ENCODE peak calls at places on chromosome 21, in five cellular contexts. X, N, M, U and J are unnamed samples.

GRCh38 chr21:20272791-20273362 is 725.3 kb upstream of the NCAM2 start:
- DNase-seq in X (no peak), N (peak), M (no peak), U (peak), J (no peak)

GRCh38 chr21:15247613-15248012 is 182.8 kb upstream of the NRIP1 start:
- DNase-seq in X (no peak), N (no peak), M (no peak), U (no peak), J (no peak)

GRCh38 chr21:34797202-34797527 is 128.4 kb downstream of the CLIC6 start:
- DNase-seq in X (no peak), N (no peak), M (no peak), U (no peak), J (no peak)

GRCh38 chr21:25625036-25625435 is 14.0 kb upstream of the JAM2 start:
- DNase-seq in X (no peak), N (no peak), M (no peak), U (no peak), J (no peak)

GRCh38 chr21:16580661-16581060 is 850.9 kb downstream of the USP25 start:
- DNase-seq in X (no peak), N (no peak), M (no peak), U (no peak), J (no peak)

GRCh38 chr21:46065215-46065992 is 32.5 kb upstream of the COL6A2 start:
- DNase-seq in X (no peak), N (peak), M (peak), U (no peak), J (no peak)

GRCh38 chr21:29508311-29508710 is 209.6 kb downstream of the BACH1 start:
- DNase-seq in X (no peak), N (no peak), M (no peak), U (no peak), J (no peak)

GRCh38 chr21:17451364-17451869 is 61.4 kb upstream of the CXADR start:
- DNase-seq in X (no peak), N (no peak), M (peak), U (peak), J (no peak)

GRCh38 chr21:31410763-31411278 is 66.8 kb upstream of the TIAM1 start:
- DNase-seq in X (no peak), N (no peak), M (no peak), U (no peak), J (no peak)

GRCh38 chr21:14675774-14676530 is 129.8 kb upstream of the SAMSN1 start:
- DNase-seq in X (no peak), N (no peak), M (no peak), U (no peak), J (peak)

GRCh38 chr21:42848932-42849758 is 30.2 kb downstream of the WDR4 start:
- DNase-seq in X (no peak), N (no peak), M (no peak), U (no peak), J (no peak)

GRCh38 chr21:15695241-15695640 is 34.5 kb upstream of the USP25 start:
- DNase-seq in X (no peak), N (no peak), M (peak), U (no peak), J (no peak)

GRCh38 chr21:15010645-15011044 is 54.2 kb downstream of the NRIP1 start:
- DNase-seq in X (no peak), N (no peak), M (no peak), U (no peak), J (no peak)

GRCh38 chr21:36658926-36659325 is 40.0 kb upstream of the SIM2 start:
- DNase-seq in X (no peak), N (no peak), M (no peak), U (no peak), J (no peak)

GRCh38 chr21:31725202-31725840 is 6.6 kb downstream of the SCAF4 start:
- DNase-seq in X (no peak), N (no peak), M (no peak), U (no peak), J (no peak)

GRCh38 chr21:30680586-30680985 is 37.9 kb downstream of the KRTAP20-3 start:
- DNase-seq in X (no peak), N (no peak), M (no peak), U (no peak), J (no peak)

GRCh38 chr21:46245213-46245915 is 16.8 kb upstream of the LSS start:
- DNase-seq in X (no peak), N (no peak), M (no peak), U (no peak), J (no peak)

GRCh38 chr21:31363720-31364119 is 19.7 kb upstream of the TIAM1 start:
- DNase-seq in X (no peak), N (no peak), M (no peak), U (no peak), J (no peak)

GRCh38 chr21:15224346-15225086 is 159.7 kb upstream of the NRIP1 start:
- DNase-seq in X (peak), N (no peak), M (peak), U (peak), J (peak)

GRCh38 chr21:36381841-36382589 is 3.2 kb upstream of the CHAF1B start:
- DNase-seq in X (no peak), N (no peak), M (no peak), U (peak), J (no peak)

GRCh38 chr21:27812279-27812678 is 845.4 kb upstream of the ADAMTS5 start:
- DNase-seq in X (no peak), N (no peak), M (no peak), U (no peak), J (no peak)

GRCh38 chr21:28938726-28939125 is 54.0 kb downstream of the LTN1 start:
- DNase-seq in X (no peak), N (no peak), M (no peak), U (no peak), J (no peak)

GRCh38 chr21:16216595-16216994 is 486.8 kb downstream of the USP25 start:
- DNase-seq in X (no peak), N (no peak), M (no peak), U (no peak), J (no peak)

GRCh38 chr21:44911384-44912157 is 9.1 kb downstream of the ITGB2 start:
- DNase-seq in X (no peak), N (no peak), M (no peak), U (no peak), J (peak)
- TF ChIP-seq CTCF in X (no peak), N (peak), M (peak), U (peak), J (peak)

GRCh38 chr21:33230518-33231324 is 983 bp downstream of the IFNAR2 start:
- DNase-seq in X (no peak), N (peak), M (peak), U (peak), J (peak)
- TF ChIP-seq CTCF in X (peak), N (peak), M (peak), U (peak), J (peak)

GRCh38 chr21:38699048-38699447 is 106.7 kb upstream of the ETS2 start:
- DNase-seq in X (no peak), N (peak), M (no peak), U (no peak), J (no peak)

GRCh38 chr21:38691626-38692025 is 114.1 kb upstream of the ETS2 start:
- DNase-seq in X (no peak), N (no peak), M (no peak), U (no peak), J (no peak)

GRCh38 chr21:38702196-38702595 is 103.5 kb upstream of the ETS2 start:
- DNase-seq in X (no peak), N (no peak), M (no peak), U (no peak), J (no peak)

DNA sequence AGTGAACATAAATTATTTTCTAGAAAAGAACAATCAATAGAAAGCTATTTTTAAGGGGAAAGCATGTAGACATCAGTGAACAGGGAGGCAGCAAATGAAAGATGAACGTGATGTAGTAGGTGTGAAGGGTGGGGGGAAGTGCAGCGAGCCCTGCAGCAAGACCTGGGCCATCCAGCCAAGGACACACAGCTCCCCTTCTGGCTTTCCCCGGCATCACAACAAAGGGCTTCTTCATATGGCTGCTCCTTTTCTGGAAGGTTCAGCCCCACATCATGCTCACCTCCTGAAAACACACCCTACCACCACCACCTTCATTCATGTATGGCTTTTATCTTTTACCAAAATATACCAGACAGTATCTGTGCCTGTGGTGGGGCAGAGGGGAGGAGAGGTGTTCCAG is 109.1 kb upstream of the ETS2 start:
- DNase-seq in X (no peak), N (peak), M (no peak), U (no peak), J (no peak)
- TF ChIP-seq CTCF in X (no peak), N (peak), M (no peak), U (no peak), J (no peak)

GRCh38 chr21:41589131-41589530 is 81.2 kb upstream of the TMPRSS2 start:
- DNase-seq in X (no peak), N (no peak), M (no peak), U (no peak), J (no peak)
- TF ChIP-seq CTCF in X (no peak), N (peak), M (no peak), U (no peak), J (no peak)

GRCh38 chr21:44337941-44338895 is 972 bp downstream of the CFAP410 start:
- DNase-seq in X (peak), N (peak), M (peak), U (peak), J (no peak)
- TF ChIP-seq CTCF in X (peak), N (peak), M (peak), U (no peak), J (no peak)